ENCODE peak calls at places on chromosomes 12 and 14, in six cellular contexts. B, U, L, W, G and H are unnamed samples.

GRCh38 chr14:99730876-99731351 is 46.8 kb downstream of the CYP46A1 start:
- DNase-seq in G (peak), U (no peak), W (peak), B (no peak), L (no peak), H (no peak)

GRCh38 chr12:75994069-75994740 is 37.4 kb downstream of the PHLDA1 start:
- DNase-seq in G (no peak), U (no peak), B (no peak), W (no peak), L (no peak), H (no peak)

GRCh38 chr12:127515941-127516340 is 751.0 kb upstream of the TMEM132C start:
- DNase-seq in L (no peak), G (no peak), W (no peak), B (no peak), U (no peak), H (peak)

GRCh38 chr12:65308001-65308400 is 29.5 kb downstream of the MSRB3 start:
- DNase-seq in B (no peak), G (no peak), U (no peak), W (no peak), L (no peak), H (peak)

GRCh38 chr12:111438501-111438900 is 32.8 kb downstream of the SH2B3 start:
- DNase-seq in B (no peak), L (peak), G (no peak), U (no peak), W (no peak), H (peak)

GRCh38 chr12:57890191-57891120 is 43.9 kb upstream of the CTDSP2 start:
- DNase-seq in B (no peak), G (no peak), U (no peak), W (no peak), L (no peak), H (peak)

GRCh38 chr12:614727-615060 is 48.6 kb downstream of the NINJ2 start:
- DNase-seq in G (no peak), L (no peak), B (no peak), U (no peak), W (no peak), H (no peak)

GRCh38 chr14:28751467-28752058 is 15.0 kb upstream of the FOXG1 start:
- DNase-seq in G (no peak), L (peak), W (no peak), B (peak), U (peak), H (peak)

GRCh38 chr12:93106910-93107309 is 177.8 kb upstream of the EEA1 start:
- DNase-seq in W (no peak), B (no peak), G (no peak), L (peak), U (no peak), H (no peak)

GRCh38 chr14:76760331-76761197 is 704 bp upstream of the VASH1 start:
- DNase-seq in B (no peak), G (no peak), W (no peak), L (no peak), U (no peak), H (no peak)

GRCh38 chr12:110109037-110109836 is 14.9 kb upstream of the IFT81 start:
- DNase-seq in U (peak), L (no peak), B (peak), W (peak), G (peak), H (peak)

GRCh38 chr12:5047094-5047493 is 3.4 kb downstream of the KCNA5 start:
- DNase-seq in B (no peak), L (no peak), W (no peak), U (no peak), G (no peak), H (no peak)

GRCh38 chr14:78967111-78967809 is 797.1 kb downstream of the NRXN3 start:
- DNase-seq in U (no peak), G (no peak), B (no peak), L (no peak), W (no peak), H (peak)

GRCh38 chr14:69331206-69331605 is 66.9 kb downstream of the ERH start:
- DNase-seq in G (no peak), B (no peak), U (no peak), W (no peak), L (no peak), H (no peak)

GRCh38 chr14:44149597-44149996 is 357.5 kb downstream of the FSCB start:
- DNase-seq in U (peak), G (no peak), B (peak), W (no peak), L (peak), H (no peak)

GRCh38 chr12:14576896-14577295 is 9.2 kb upstream of the PLBD1 start:
- DNase-seq in L (no peak), W (no peak), B (no peak), G (no peak), U (no peak), H (no peak)

GRCh38 chr14:77355811-77356210 is 21.1 kb downstream of the TMED8 start:
- DNase-seq in B (no peak), U (no peak), W (no peak), G (no peak), L (no peak), H (no peak)

GRCh38 chr12:52791271-52792184 is 4.4 kb downstream of the KRT3 start:
- DNase-seq in U (no peak), L (no peak), G (no peak), B (no peak), W (no peak), H (no peak)

GRCh38 chr12:75917083-75917482 is 114.5 kb downstream of the PHLDA1 start:
- DNase-seq in W (no peak), U (no peak), B (no peak), L (peak), G (no peak), H (no peak)

GRCh38 chr14:100982356-100982755 is 78.8 kb upstream of the RTL1 start:
- DNase-seq in L (no peak), B (no peak), W (no peak), G (no peak), U (no peak), H (no peak)

GRCh38 chr12:69042557-69042956 is 109.6 kb upstream of the CPM start:
- DNase-seq in U (no peak), W (no peak), B (no peak), L (no peak), G (no peak), H (no peak)

GRCh38 chr12:54304187-54304810 is 3.5 kb upstream of the NFE2 start:
- DNase-seq in L (no peak), G (peak), W (peak), B (no peak), U (peak), H (no peak)

GRCh38 chr14:102688290-102688689 is 89.0 kb upstream of the TRAF3 start:
- DNase-seq in G (no peak), U (no peak), B (no peak), W (no peak), L (no peak), H (no peak)

GRCh38 chr12:70383484-70383883 is 17.4 kb downstream of the KCNMB4 start:
- DNase-seq in G (no peak), B (no peak), W (no peak), U (no peak), L (no peak), H (no peak)

GRCh38 chr12:55697686-55698085 is 10.0 kb downstream of the ITGA7 start:
- DNase-seq in B (no peak), G (peak), W (no peak), U (no peak), L (no peak), H (no peak)

GRCh38 chr12:131047789-131048610 is 94.3 kb downstream of the ADGRD1 start:
- DNase-seq in U (no peak), B (no peak), G (peak), L (no peak), W (peak), H (no peak)

GRCh38 chr12:111451649-111452129 is 46.0 kb downstream of the SH2B3 start:
- DNase-seq in W (no peak), U (no peak), L (peak), B (peak), G (no peak), H (peak)

GRCh38 chr12:46266382-46266791 is 2.5 kb downstream of the SLC38A1 start:
- DNase-seq in L (peak), W (no peak), U (peak), G (no peak), B (no peak), H (peak)

GRCh38 chr14:52748647-52749292 is 18.8 kb downstream of the STYX start:
- DNase-seq in U (no peak), L (no peak), B (no peak), W (no peak), G (no peak), H (no peak)

GRCh38 chr12:22188431-22188830 is 142.4 kb downstream of the CMAS start:
- DNase-seq in U (no peak), W (no peak), B (no peak), G (no peak), L (no peak), H (no peak)

GRCh38 chr14:61559641-61560201 is 135.6 kb upstream of the HIF1A start:
- DNase-seq in W (no peak), L (no peak), U (no peak), B (no peak), G (no peak), H (no peak)

GRCh38 chr12:108821407-108822397 is 35.7 kb downstream of the SSH1 start:
- DNase-seq in W (no peak), L (peak), G (no peak), U (no peak), B (no peak), H (peak)

GRCh38 chr14:74981833-74982232 is 20.9 kb upstream of the EIF2B2 start:
- DNase-seq in W (no peak), B (no peak), U (no peak), G (no peak), L (no peak), H (no peak)

GRCh38 chr12:121652767-121653497 is 16.5 kb downstream of the MORN3 start:
- DNase-seq in U (no peak), B (no peak), L (no peak), W (no peak), G (no peak), H (no peak)

GRCh38 chr14:78950654-78951053 is 780.5 kb downstream of the NRXN3 start:
- DNase-seq in G (no peak), B (no peak), U (no peak), W (no peak), L (no peak), H (peak)

GRCh38 chr14:61503167-61503801 is 181.9 kb downstream of the PRKCH start:
- DNase-seq in L (peak), U (no peak), G (no peak), B (no peak), W (no peak), H (no peak)

DNA sequence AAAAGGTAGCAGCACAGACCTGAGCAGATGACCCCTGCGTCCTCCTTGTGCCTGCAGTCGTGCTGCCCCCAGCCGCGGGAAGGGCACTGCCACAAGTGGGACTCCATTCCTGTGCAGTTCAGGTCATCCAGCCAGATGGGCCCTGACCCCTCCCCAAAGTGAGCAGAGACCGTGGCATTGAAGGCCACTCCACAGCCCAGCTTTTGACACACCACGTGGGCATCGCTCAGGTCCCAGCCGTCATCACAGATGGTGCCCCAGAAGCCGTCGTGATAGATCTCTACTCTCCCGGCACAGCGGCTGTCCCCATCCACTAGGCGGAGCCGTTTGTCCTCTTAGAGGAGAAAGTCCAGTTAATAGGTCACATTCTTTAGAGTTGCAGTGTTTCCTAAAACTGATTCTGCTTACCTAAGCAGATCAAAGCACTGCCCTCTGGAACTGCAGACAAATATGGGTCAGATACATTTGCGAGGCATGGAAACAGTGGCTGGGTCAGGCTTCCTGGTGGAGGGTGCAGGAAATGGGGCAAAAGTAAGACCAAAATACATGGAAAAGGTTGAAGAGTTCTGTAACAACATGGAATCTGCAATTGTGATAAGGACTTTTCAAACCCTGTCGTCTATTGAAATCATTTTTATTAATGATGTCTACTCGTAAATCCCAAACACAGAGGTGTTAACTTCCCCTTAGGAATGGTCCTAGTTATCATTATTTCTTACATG is 69.4 kb downstream of the CD163L1 start:
- DNase-seq in B (peak), W (no peak), U (peak), G (peak), L (peak), H (peak)
- TF ChIP-seq CTCF in B (peak), W (no peak), U (no peak), G (no peak), L (peak), H (peak)

GRCh38 chr14:91243098-91243483 is 1.4 kb downstream of the GPR68 start:
- DNase-seq in W (no peak), U (no peak), B (no peak), G (no peak), L (no peak), H (no peak)
- H3K4me3 ChIP-seq in W (no peak), U (no peak), B (no peak), G (no peak), L (peak), H (no peak)

GRCh38 chr14:95431199-95432145 is 85.0 kb downstream of the SYNE3 start:
- DNase-seq in W (no peak), U (peak), L (peak), B (peak), G (no peak), H (peak)

GRCh38 chr14:95428557-95428956 is 87.9 kb downstream of the SYNE3 start:
- DNase-seq in W (no peak), L (no peak), G (no peak), U (no peak), B (no peak), H (no peak)

GRCh38 chr14:95434161-95434560 is 82.3 kb downstream of the SYNE3 start:
- DNase-seq in U (no peak), W (no peak), B (no peak), G (no peak), L (no peak), H (no peak)

GRCh38 chr14:95433094-95433478 is 83.4 kb downstream of the SYNE3 start:
- DNase-seq in B (no peak), G (no peak), U (no peak), L (no peak), W (no peak), H (no peak)

GRCh38 chr14:95432152-95433093 is 84.0 kb downstream of the SYNE3 start:
- DNase-seq in U (peak), B (peak), L (no peak), W (peak), G (peak), H (peak)
- TF ChIP-seq CTCF in U (peak), B (peak), L (peak), W (peak), G (peak), H (peak)

GRCh38 chr14:35201066-35201465 is 78.7 kb downstream of the PRORP start:
- DNase-seq in U (no peak), L (peak), G (no peak), W (no peak), B (no peak), H (no peak)

GRCh38 chr14:35202195-35202594 is 79.8 kb downstream of the PRORP start:
- DNase-seq in L (no peak), B (no peak), U (no peak), G (no peak), W (no peak), H (no peak)

GRCh38 chr14:35193161-35193560 is 70.8 kb downstream of the PRORP start:
- DNase-seq in L (no peak), B (no peak), G (no peak), U (no peak), W (no peak), H (no peak)

GRCh38 chr14:35197015-35197414 is 74.7 kb downstream of the PRORP start:
- DNase-seq in W (no peak), B (no peak), G (no peak), U (no peak), L (no peak), H (peak)

DNA sequence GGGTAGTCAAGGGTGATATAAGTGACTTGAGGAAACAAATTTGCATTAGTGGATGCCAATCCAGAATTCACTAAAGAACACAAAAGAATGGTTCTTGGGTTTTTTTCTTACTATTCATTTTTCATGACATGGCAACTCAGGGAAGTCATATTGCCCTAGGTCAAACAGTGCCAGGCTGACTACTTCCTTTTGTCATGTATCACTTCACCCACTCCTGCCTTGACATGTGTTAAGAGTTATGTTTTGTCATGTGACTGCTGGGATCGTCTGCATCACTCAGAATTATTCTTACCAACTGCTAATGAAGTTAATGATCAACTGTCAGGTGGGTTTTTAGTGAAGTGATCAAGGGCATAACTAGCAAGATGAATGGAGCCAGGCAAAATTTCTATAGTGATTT is 74.2 kb downstream of the PRORP start:
- DNase-seq in W (no peak), B (no peak), U (no peak), G (no peak), L (peak), H (peak)
- H3K4me3 ChIP-seq in W (no peak), B (no peak), U (no peak), G (no peak), L (no peak), H (no peak)

DNA sequence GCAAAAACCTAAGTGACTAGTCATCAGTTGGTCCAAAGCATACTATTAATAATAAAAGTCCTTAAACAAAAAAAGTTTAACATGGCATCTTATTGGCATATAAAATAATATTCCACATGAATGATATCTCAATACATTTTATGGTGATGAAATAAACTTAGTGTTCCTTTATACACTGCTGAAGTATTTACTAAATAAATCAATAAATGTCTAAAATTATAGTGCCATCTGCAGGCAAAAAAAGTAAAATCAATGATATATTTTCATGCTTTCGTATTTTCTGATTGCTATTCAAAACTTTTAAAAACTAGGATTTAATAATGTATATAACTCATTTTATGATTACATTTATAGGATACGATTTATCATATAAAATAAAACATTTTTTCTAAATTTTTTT is 30.5 kb downstream of the PUS7L start:
- DNase-seq in G (no peak), W (no peak), B (no peak), L (no peak), U (no peak), H (peak)
- TF ChIP-seq CTCF in G (peak), W (peak), B (peak), L (peak), U (no peak), H (no peak)

GRCh38 chr14:57061009-57061711 is 207.5 kb downstream of the EXOC5 start:
- DNase-seq in G (no peak), B (no peak), U (no peak), W (no peak), L (no peak), H (no peak)

GRCh38 chr14:57058319-57058718 is 210.4 kb downstream of the EXOC5 start:
- DNase-seq in U (no peak), G (no peak), B (no peak), L (no peak), W (no peak), H (no peak)

GRCh38 chr14:57057803-57058202 is 210.9 kb downstream of the EXOC5 start:
- DNase-seq in G (no peak), U (peak), B (no peak), L (no peak), W (no peak), H (no peak)

DNA sequence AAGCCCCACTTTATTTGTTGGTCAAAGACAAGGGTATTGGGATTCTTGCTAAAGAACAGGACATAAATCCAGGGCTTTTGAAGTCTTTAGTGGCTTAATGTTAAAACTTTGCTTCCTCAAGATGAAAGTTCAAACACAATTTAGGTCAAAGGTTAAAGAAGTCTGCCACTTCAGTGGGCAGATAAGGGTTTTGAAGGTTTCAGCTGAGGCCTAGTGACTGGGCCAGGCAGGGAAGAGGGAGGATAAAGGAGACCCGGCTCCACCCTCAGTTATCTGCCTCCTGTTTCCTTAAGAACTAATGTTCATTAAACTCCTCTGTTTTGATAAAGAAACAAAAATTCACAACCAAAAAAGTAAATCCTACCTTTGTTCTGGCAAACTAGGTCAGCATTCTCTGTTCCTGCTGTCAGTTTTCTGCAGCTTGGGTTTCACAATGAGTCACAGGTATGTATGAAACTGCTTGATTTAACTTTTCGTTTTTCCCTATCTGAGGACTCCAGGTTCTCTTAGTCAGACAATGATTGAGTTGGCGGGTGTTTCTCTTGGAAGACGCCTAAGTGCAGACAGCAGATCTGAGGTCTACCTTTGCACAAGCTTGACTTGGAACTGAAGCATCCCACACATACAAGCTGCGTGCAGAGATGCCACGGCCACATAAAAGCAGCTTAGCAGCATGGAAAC is 208.3 kb downstream of the EXOC5 start:
- DNase-seq in U (no peak), B (peak), G (no peak), L (peak), W (no peak), H (peak)
- H3K4me3 ChIP-seq in U (no peak), B (no peak), G (no peak), L (no peak), W (no peak), H (no peak)